ENCODE peak calls at places on chromosomes 4 and X, in nine cellular contexts. L is CD8-positive, alpha-beta memory T cell; Y is Karpas-422; Q is endodermal cell; C is heart left ventricle; O is transverse colon; I is ascending aorta; U is right atrium auricular region; G is pancreas. H is an unnamed sample.

GRCh38 chrX:69107231-69107739 is 58.0 kb downstream of the PJA1 start:
- DNase-seq in Q (peak; percentile 92), I (no peak), C (no peak), L (no peak), U (no peak), G (peak; percentile 44), Y (no peak), O (no peak), H (no peak)

GRCh38 chr4:87506974-87507701 is 22.0 kb downstream of the SPARCL1 start:
- DNase-seq in O (no peak), I (no peak), C (no peak), L (no peak), Q (no peak), U (no peak), G (no peak), Y (no peak), H (no peak)

GRCh38 chrX:40107291-40108083 is 9.7 kb upstream of the BCOR start:
- DNase-seq in Q (peak; percentile 90), L (no peak), C (peak; percentile 57), Y (no peak), U (peak; percentile 87), G (peak; percentile 87), I (no peak), O (peak; percentile 72), H (no peak)

GRCh38 chrX:542179-542578 is 88.4 kb upstream of the SHOX start:
- DNase-seq in L (no peak), Q (no peak), Y (no peak), O (no peak), G (no peak), C (no peak), I (no peak), U (no peak), H (no peak)

GRCh38 chr4:155442267-155443105 is 65.7 kb upstream of the MAP9 start:
- DNase-seq in U (peak; percentile 91), Y (peak; percentile 94), L (peak; percentile 16), Q (peak; percentile 92), I (peak; percentile 92), C (peak; percentile 87), O (peak; percentile 79), G (peak; percentile 80), H (peak; percentile 58)

GRCh38 chrX:119870626-119871131 is 854 bp downstream of the RNF113A start:
- DNase-seq in Y (peak; percentile 66), G (no peak), L (peak; percentile 17), C (no peak), U (no peak), I (no peak), Q (peak; percentile 55), O (peak; percentile 29), H (no peak)

GRCh38 chrX:134460861-134461218 is 875 bp downstream of the HPRT1 start:
- DNase-seq in O (no peak), Q (no peak), I (no peak), L (no peak), G (no peak), C (no peak), U (no peak), Y (peak; percentile 46), H (no peak)

GRCh38 chr4:105878668-105879067 is 16.6 kb upstream of the NPNT start:
- DNase-seq in Y (no peak), U (no peak), L (no peak), C (no peak), I (no peak), O (no peak), Q (no peak), G (no peak), H (no peak)

GRCh38 chr4:124940387-124940786 is 227.9 kb upstream of the ANKRD50 start:
- DNase-seq in G (no peak), U (no peak), C (no peak), Y (no peak), Q (no peak), O (no peak), L (no peak), I (no peak), H (no peak)

GRCh38 chr4:150258569-150258968 is 180.3 kb downstream of the DCLK2 start:
- DNase-seq in U (no peak), I (peak; percentile 53), Q (no peak), C (no peak), L (no peak), O (no peak), Y (no peak), G (no peak), H (no peak)

GRCh38 chr4:88177981-88178632 is 19.7 kb upstream of the ABCG2 start:
- DNase-seq in Q (peak; percentile 94), L (no peak), C (peak; percentile 32), Y (no peak), G (no peak), U (no peak), I (peak; percentile 66), O (peak; percentile 24), H (no peak)

GRCh38 chrX:126064901-126065541 is 101.1 kb downstream of the DCAF12L2 start:
- DNase-seq in I (no peak), O (no peak), C (no peak), L (no peak), Y (no peak), U (peak; percentile 52), G (peak; percentile 42), Q (no peak), H (no peak)

GRCh38 chrX:71058116-71058515 is 10.0 kb downstream of the SNX12 start:
- DNase-seq in Q (no peak), C (no peak), Y (no peak), I (no peak), L (no peak), U (no peak), O (no peak), G (no peak), H (no peak)

GRCh38 chr4:98586634-98587354 is 71.6 kb downstream of the TSPAN5 start:
- DNase-seq in G (no peak), O (no peak), Q (no peak), Y (no peak), U (no peak), C (no peak), L (no peak), I (no peak), H (no peak)

GRCh38 chrX:24148118-24148517 is 1.4 kb upstream of the ZFX start:
- DNase-seq in I (no peak), L (no peak), G (no peak), Q (no peak), Y (peak; percentile 65), C (no peak), U (no peak), O (no peak), H (no peak)

GRCh38 chr4:101183658-101184373 is 163.5 kb downstream of the PPP3CA start:
- DNase-seq in Q (no peak), C (no peak), L (no peak), Y (no peak), I (no peak), U (no peak), O (no peak), G (no peak), H (no peak)

GRCh38 chrX:48957477-48957826 is at the start of gene OTUD5:
- DNase-seq in U (no peak), Q (no peak), L (peak; percentile 73), Y (peak; percentile 89), I (no peak), O (no peak), G (peak; percentile 85), C (peak; percentile 63), H (peak; percentile 62)

GRCh38 chrX:67636532-67636931 is 92.7 kb downstream of the AR start:
- DNase-seq in U (no peak), L (no peak), Y (no peak), O (no peak), C (no peak), I (no peak), Q (peak; percentile 43), G (no peak), H (no peak)

DNA sequence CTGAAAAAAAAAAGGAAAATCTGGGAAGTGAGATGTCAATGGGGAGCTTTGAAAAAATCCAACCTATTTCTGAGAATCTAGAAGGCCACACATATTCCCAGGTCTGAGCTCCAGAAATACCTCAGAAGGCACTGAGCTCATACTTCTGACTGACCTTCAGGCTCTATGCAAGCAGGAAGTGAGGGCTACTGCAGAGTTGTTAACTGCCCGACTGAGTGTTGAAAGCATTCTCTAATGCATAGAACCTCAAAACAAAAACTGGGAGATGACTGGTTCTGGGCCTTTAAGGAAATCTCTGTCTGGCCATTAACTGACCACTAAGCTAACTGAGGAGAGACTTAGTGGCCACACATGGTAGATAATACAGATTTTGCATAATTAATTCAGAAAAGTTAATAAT is 7.6 kb upstream of the SPON2 start:
- DNase-seq in I (no peak), O (no peak), G (no peak), Y (no peak), U (no peak), L (no peak), Q (no peak), C (no peak), H (no peak)
- H3K27ac ChIP-seq in I (no peak overlapping the region), O (no peak overlapping the region), G (no peak overlapping the region), Y (no peak overlapping the region), U (no peak overlapping the region), L (no peak overlapping the region), Q (no peak overlapping the region), C (no peak overlapping the region), H (no peak overlapping the region)

DNA sequence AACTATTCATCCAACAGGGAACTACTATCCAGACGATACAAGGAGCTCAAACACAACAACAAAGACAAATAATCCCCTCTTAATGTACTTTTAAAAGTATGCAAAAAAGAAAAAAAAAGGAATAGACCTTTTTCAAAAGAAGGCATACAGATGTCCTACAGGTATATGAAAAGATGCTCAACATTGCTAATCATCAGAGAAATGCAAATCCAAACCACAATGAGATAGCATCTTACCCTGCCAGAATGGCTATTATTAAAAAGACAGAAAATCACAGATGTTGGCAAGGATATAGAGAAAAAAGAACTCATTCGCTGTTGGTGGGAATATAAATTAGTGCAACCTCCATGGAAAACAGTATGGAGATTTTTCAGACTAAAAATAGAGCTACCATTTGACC is 67.1 kb upstream of the ENPP6 start:
- DNase-seq in Q (no peak), I (no peak), U (no peak), O (no peak), G (no peak), L (no peak), C (no peak), Y (peak; percentile 53), H (no peak)
- H3K4me1 ChIP-seq in Q (peaks cover 3% of the 10 kb centered on the region), I (no peaks in the 10 kb centered on the region), U (no peaks in the 10 kb centered on the region), O (peaks cover 9% of the 10 kb centered on the region), G (no peaks in the 10 kb centered on the region), L (peaks cover 53% of the 10 kb centered on the region), C (peaks cover 18% of the 10 kb centered on the region), Y (peaks cover 88% of the 10 kb centered on the region), H (peaks cover 46% of the 10 kb centered on the region)

GRCh38 chr4:76831475-76832390 is 66.2 kb downstream of the SOWAHB start:
- DNase-seq in Y (no peak), L (no peak), U (no peak), Q (no peak), I (no peak), C (no peak), O (no peak), G (peak; percentile 37), H (no peak)

GRCh38 chr4:76830612-76831474 is 67.1 kb downstream of the SOWAHB start:
- DNase-seq in I (peak; percentile 78), O (peak; percentile 79), C (peak; percentile 63), Q (peak; percentile 71), Y (no peak), L (no peak), G (no peak), U (peak; percentile 69), H (no peak)
- H3K4me3 ChIP-seq in I (peak overlapping the region; percentile 8), O (peak overlapping the region; percentile 33), C (no peak overlapping the region), Q (peak overlapping the region; percentile 4), Y (no peak overlapping the region), L (no peak overlapping the region), G (no peak overlapping the region), U (no peak overlapping the region), H (no peak overlapping the region)

GRCh38 chr4:147589586-147589985 is 27.6 kb upstream of the TMEM184C start:
- DNase-seq in I (no peak), C (no peak), U (no peak), O (no peak), Y (no peak), Q (no peak), L (no peak), G (no peak), H (no peak)
- H3K27ac ChIP-seq in I (no peak overlapping the region), C (no peak overlapping the region), U (peak overlapping the region; percentile 9), O (no peak overlapping the region), Y (no peak overlapping the region), Q (no peak overlapping the region), L (no peak overlapping the region), G (no peak overlapping the region), H (no peak overlapping the region)

H was measured in CD8-positive, alpha-beta T cell.